ENCODE peak calls at places on chromosome 7, in nine cellular contexts. J is cardiac muscle cell, F is lower lobe of right lung, M is PC-3, K is pancreas, O is upper lobe of right lung, I is IMR-90, W is body of pancreas, Q is BE2C. X is an unnamed sample. For H3K4me1, the result is how much of the 10 kb centered on the place peaks cover.

GRCh38 chr7:55203300-55203699 is 161.8 kb upstream of the LANCL2 start:
- DNase-seq in J (no peak), M (no peak), W (no peak), I (no peak), O (no peak), Q (no peak), K (no peak), F (no peak), X (no peak)

GRCh38 chr7:150421831-150422230 is 28.6 kb upstream of the GIMAP8 start:
- DNase-seq in K (no peak), O (no peak), W (no peak), J (no peak), F (no peak), M (no peak), I (no peak), Q (no peak), X (no peak)

GRCh38 chr7:38413784-38414183 is 140.3 kb upstream of the TARP start:
- DNase-seq in F (no peak), M (no peak), Q (no peak), W (no peak), I (no peak), O (no peak), J (no peak), K (no peak), X (no peak)

GRCh38 chr7:116401711-116402110 is 97.8 kb upstream of the CAV2 start:
- DNase-seq in W (no peak), Q (no peak), O (no peak), J (no peak), K (no peak), F (no peak), M (no peak), I (no peak), X (no peak)

GRCh38 chr7:17706734-17707133 is 233.6 kb downstream of the SNX13 start:
- DNase-seq in O (no peak), J (peak), I (peak), K (peak), M (peak), Q (peak), F (no peak), W (peak), X (no peak)

GRCh38 chr7:114645451-114645850 is 230.8 kb downstream of the FOXP2 start:
- DNase-seq in O (no peak), Q (no peak), I (no peak), K (no peak), W (no peak), J (no peak), M (no peak), F (no peak), X (no peak)

GRCh38 chr7:99794585-99795502 is 10.9 kb upstream of the CYP3A4 start:
- DNase-seq in W (peak), K (peak), Q (no peak), J (no peak), F (no peak), O (no peak), M (no peak), I (no peak), X (no peak)

GRCh38 chr7:105672820-105673219 is 91.5 kb upstream of the EFCAB10 start:
- DNase-seq in K (no peak), O (no peak), F (no peak), I (no peak), J (no peak), Q (no peak), W (no peak), M (no peak), X (no peak)

GRCh38 chr7:89975577-89975976 is 178.7 kb upstream of the STEAP1 start:
- DNase-seq in O (no peak), I (no peak), J (no peak), M (no peak), W (no peak), Q (no peak), F (no peak), K (no peak), X (no peak)

GRCh38 chr7:144494355-144494754 is 90.9 kb upstream of the NOBOX start:
- DNase-seq in J (no peak), W (no peak), O (no peak), Q (no peak), K (no peak), F (no peak), M (no peak), I (no peak), X (no peak)

GRCh38 chr7:94223375-94224084 is 171.2 kb upstream of the COL1A2 start:
- DNase-seq in O (no peak), I (peak), K (no peak), Q (no peak), F (no peak), W (no peak), J (peak), M (peak), X (no peak)

GRCh38 chr7:139108256-139109187 is 998 bp downstream of the ZC3HAV1 start:
- DNase-seq in M (peak), W (peak), I (peak), F (peak), O (peak), Q (peak), J (peak), K (peak), X (peak)

GRCh38 chr7:127996253-127997071 is 34.8 kb downstream of the LRRC4 start:
- DNase-seq in J (no peak), Q (no peak), W (no peak), K (no peak), M (no peak), O (no peak), I (no peak), F (no peak), X (no peak)

GRCh38 chr7:79806161-79806734 is 328.4 kb upstream of the GNAI1 start:
- DNase-seq in I (peak), M (peak), W (no peak), K (no peak), Q (no peak), J (no peak), F (no peak), O (no peak), X (no peak)

GRCh38 chr7:144384071-144384470 is 19.4 kb downstream of the NOBOX start:
- DNase-seq in J (no peak), W (no peak), F (no peak), Q (no peak), O (no peak), M (no peak), I (no peak), K (no peak), X (no peak)

GRCh38 chr7:100048680-100049079 is 894 bp upstream of the ZSCAN21 start:
- DNase-seq in I (no peak), Q (no peak), O (no peak), M (no peak), J (no peak), K (no peak), F (no peak), W (no peak), X (no peak)

GRCh38 chr7:107614425-107614824 is 34.4 kb downstream of the BCAP29 start:
- DNase-seq in M (peak), J (no peak), W (no peak), K (no peak), O (no peak), I (peak), F (no peak), Q (no peak), X (no peak)

GRCh38 chr7:103011650-103012049 is 62.9 kb downstream of the FBXL13 start:
- DNase-seq in Q (no peak), M (peak), W (no peak), O (no peak), F (no peak), I (peak), J (no peak), K (no peak), X (no peak)

GRCh38 chr7:27169658-27170493 is 4.2 kb downstream of the HOXA10 start:
- DNase-seq in O (peak), Q (no peak), I (no peak), K (no peak), F (peak), M (peak), J (no peak), W (no peak), X (peak)

GRCh38 chr7:5139998-5140397 is 50.0 kb upstream of the WIPI2 start:
- DNase-seq in Q (peak), I (peak), J (peak), W (peak), O (peak), F (no peak), K (no peak), M (peak), X (peak)

GRCh38 chr7:37770813-37771212 is 77.6 kb upstream of the NME8 start:
- DNase-seq in F (no peak), M (no peak), K (no peak), I (no peak), Q (no peak), J (no peak), W (no peak), O (no peak), X (no peak)

GRCh38 chr7:21314954-21315353 is 112.9 kb upstream of the SP4 start:
- DNase-seq in W (no peak), O (no peak), J (no peak), M (peak), F (no peak), I (no peak), Q (no peak), K (no peak), X (no peak)

GRCh38 chr7:112201421-112201820 is 4.8 kb downstream of the DOCK4 start:
- DNase-seq in W (no peak), O (no peak), J (no peak), I (peak), Q (no peak), M (peak), F (no peak), K (no peak), X (no peak)

GRCh38 chr7:33039257-33039904 is 23.2 kb downstream of the NT5C3A start:
- DNase-seq in W (no peak), O (no peak), Q (no peak), J (no peak), K (no peak), M (no peak), F (no peak), I (no peak), X (no peak)

GRCh38 chr7:45088146-45088701 is 545 bp downstream of the NACAD start:
- DNase-seq in Q (no peak), W (no peak), M (no peak), K (no peak), O (peak), F (no peak), J (no peak), I (no peak), X (no peak)

GRCh38 chr7:19118896-19119301 is 1.5 kb upstream of the TWIST1 start:
- DNase-seq in K (no peak), J (peak), O (no peak), M (no peak), I (no peak), F (no peak), Q (no peak), W (no peak), X (no peak)

GRCh38 chr7:44075296-44076075 is 6.8 kb downstream of the POLM start:
- DNase-seq in W (no peak), J (no peak), K (no peak), F (no peak), I (no peak), Q (no peak), O (no peak), M (peak), X (no peak)

GRCh38 chr7:132991615-132992587 is 90.0 kb downstream of the CHCHD3 start:
- DNase-seq in I (peak), O (no peak), W (peak), Q (peak), M (no peak), J (peak), F (no peak), K (no peak), X (no peak)

GRCh38 chr7:84841809-84842208 is 345.0 kb downstream of the SEMA3D start:
- DNase-seq in J (no peak), O (no peak), I (peak), F (no peak), Q (no peak), M (no peak), W (no peak), K (no peak), X (no peak)

GRCh38 chr7:156156734-156157408 is 344.6 kb upstream of the SHH start:
- DNase-seq in I (no peak), K (peak), J (no peak), F (no peak), Q (no peak), M (peak), W (peak), O (peak), X (peak)
- TF ChIP-seq CTCF in I (no peak), K (no peak), J (no peak), F (no peak), Q (peak), M (peak), W (peak), O (peak), X (no peak)

DNA sequence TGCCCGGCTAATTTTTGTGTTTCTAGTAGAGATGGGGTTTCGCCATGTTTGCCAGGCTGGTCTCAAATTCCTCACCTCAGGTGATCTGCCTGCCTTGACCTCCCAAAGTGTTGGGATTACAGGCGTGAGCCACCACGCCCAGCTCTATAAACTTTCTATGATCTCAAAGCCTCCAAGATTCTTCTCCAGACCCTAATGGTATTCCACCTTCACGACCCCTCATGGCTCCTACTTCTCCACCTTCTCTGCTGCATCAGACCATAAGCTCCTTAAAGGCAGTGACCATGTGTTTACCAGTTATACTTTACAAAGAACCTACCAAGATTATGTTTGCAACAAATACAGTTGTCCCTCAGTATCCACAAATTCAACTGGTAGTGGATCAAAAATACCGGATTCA is 10.1 kb upstream of the BAZ1B start:
- DNase-seq in O (no peak), J (no peak), K (no peak), M (no peak), Q (no peak), W (no peak), F (no peak), I (no peak), X (no peak)
- H3K4me3 ChIP-seq in O (no peak), J (no peak), K (no peak), M (no peak), Q (no peak), W (no peak), F (no peak), I (no peak), X (no peak)

GRCh38 chr7:47456210-47456955 is 125.5 kb downstream of the TNS3 start:
- DNase-seq in I (no peak), W (no peak), F (no peak), O (peak), M (no peak), J (no peak), Q (no peak), K (no peak), X (no peak)
- H3K4me1 ChIP-seq in I (half or more), W (half or more), F (half or more), O (half or more), M (half or more), J (under half), Q (under half), K (under half), X (half or more)

GRCh38 chr7:129825005-129825553 is 127.7 kb downstream of the UBE2H start:
- DNase-seq in O (peak), I (no peak), K (peak), F (peak), W (peak), J (peak), Q (no peak), M (peak), X (peak)

GRCh38 chr7:129827467-129827990 is 125.2 kb downstream of the UBE2H start:
- DNase-seq in F (no peak), W (no peak), I (no peak), J (no peak), M (no peak), Q (no peak), K (no peak), O (no peak), X (no peak)

GRCh38 chr7:129821476-129821875 is 131.3 kb downstream of the UBE2H start:
- DNase-seq in Q (no peak), J (peak), M (no peak), K (no peak), O (no peak), I (no peak), F (no peak), W (no peak), X (no peak)

GRCh38 chr7:129825554-129826267 is 127.0 kb downstream of the UBE2H start:
- DNase-seq in J (peak), M (peak), I (peak), Q (peak), F (peak), O (peak), K (peak), W (peak), X (peak)

GRCh38 chr7:129824291-129825004 is 128.3 kb downstream of the UBE2H start:
- DNase-seq in J (no peak), M (no peak), W (no peak), Q (no peak), K (no peak), O (no peak), F (no peak), I (no peak), X (no peak)
- TF ChIP-seq CTCF in J (no peak), M (no peak), W (peak), Q (no peak), K (no peak), O (no peak), F (no peak), I (no peak), X (no peak)

DNA sequence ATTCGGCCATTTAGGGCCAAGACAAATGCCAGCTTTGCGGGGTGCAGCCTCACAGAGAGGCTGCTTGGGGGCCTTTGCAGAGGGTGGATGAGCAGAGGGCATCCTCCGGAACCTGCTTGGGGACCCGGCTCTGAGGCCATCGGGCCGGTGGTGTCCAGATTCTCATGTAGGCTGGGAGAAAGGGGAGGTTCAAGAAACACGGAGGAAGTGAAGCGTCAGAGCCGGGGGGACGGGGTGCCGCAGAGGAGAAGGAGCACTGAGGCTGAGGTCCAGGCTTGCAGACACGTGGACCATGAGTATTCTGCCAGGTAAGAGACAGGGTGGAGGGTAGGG is 150.7 kb upstream of the SHH start:
- DNase-seq in O (no peak), J (no peak), W (no peak), F (no peak), M (no peak), Q (no peak), I (no peak), K (no peak), X (no peak)
- H3K4me3 ChIP-seq in O (no peak), J (no peak), W (no peak), F (no peak), M (no peak), Q (no peak), I (no peak), K (no peak), X (no peak)